ENCODE peak calls at places on chromosome 4, in ten cellular contexts. R is fibroblast of the conjunctiva; H is stimulated activated naive CD8-positive, alpha-beta T cell treated with anti-CD3 and anti-CD28 coated beads, Interleukin-15, Interleukin-2, amounts not matched to agents 100 U/mL and 50 U/mL, for 24 hours; G is kidney tubule cell; M is HFF-Myc; P is dorsolateral prefrontal cortex; O is H9; B is ACHN; Z is AG09309; U is SK-N-DZ. W is an unnamed sample.

GRCh38 chr4:2761035-2761923 is 5.1 kb upstream of the TNIP2 start:
- DNase-seq in Z (no peak), M (no peak), O (peak), B (no peak), P (no peak), R (no peak), U (peak), H (peak), G (peak), W (no peak)

GRCh38 chr4:89486673-89487072 is 179.1 kb upstream of the GPRIN3 start:
- DNase-seq in O (no peak), M (no peak), H (no peak), G (no peak), U (no peak), R (no peak), P (no peak), B (no peak), Z (no peak), W (no peak)

GRCh38 chr4:42150653-42151567 is 1.5 kb downstream of the BEND4 start:
- DNase-seq in P (no peak), O (peak), U (peak), R (no peak), H (peak), G (no peak), M (no peak), Z (no peak), B (no peak), W (peak)

GRCh38 chr4:15665738-15666365 is 10.7 kb upstream of the FBXL5 start:
- DNase-seq in U (no peak), B (no peak), P (no peak), Z (no peak), R (no peak), G (peak), O (no peak), H (no peak), M (no peak), W (no peak)

GRCh38 chr4:176790398-176790797 is 2.3 kb downstream of the VEGFC start:
- DNase-seq in Z (no peak), H (no peak), R (no peak), M (no peak), O (no peak), P (no peak), G (no peak), B (no peak), U (no peak), W (no peak)

GRCh38 chr4:26281876-26282275 is 38.9 kb upstream of the RBPJ start:
- DNase-seq in B (no peak), Z (no peak), H (no peak), O (no peak), P (no peak), G (no peak), R (no peak), M (no peak), U (no peak), W (no peak)

GRCh38 chr4:21811576-21811975 is 137.0 kb downstream of the KCNIP4 start:
- DNase-seq in P (no peak), H (no peak), G (peak), R (no peak), M (no peak), U (no peak), B (peak), Z (peak), O (no peak), W (no peak)

GRCh38 chr4:156633846-156634245 is 337.8 kb downstream of the PDGFC start:
- DNase-seq in O (no peak), G (no peak), B (no peak), U (no peak), H (no peak), Z (no peak), P (no peak), M (no peak), R (no peak), W (no peak)

GRCh38 chr4:154551872-154552686 is 1.9 kb upstream of the PLRG1 start:
- DNase-seq in G (peak), H (peak), U (peak), R (peak), B (peak), P (peak), O (peak), M (peak), Z (peak), W (peak)

GRCh38 chr4:106478152-106478551 is 109.6 kb upstream of the GIMD1 start:
- DNase-seq in O (no peak), U (no peak), Z (no peak), P (no peak), M (no peak), H (no peak), G (no peak), R (no peak), B (no peak), W (no peak)

W was measured in BE2C.